ENCODE peak calls at places on chromosomes 12 and 14, in five cellular contexts. One of them, this sample, is unnamed.

GRCh38 chr12:106090586-106091411 is 48.0 kb downstream of the NUAK1 start:
- DNase-seq in mucosa of descending colon: no peak
- DNase-seq in AG10803: peak
- DNase-seq in heart right ventricle: no peak
- DNase-seq in GM12865: no peak
- DNase-seq in this sample: peak

GRCh38 chr14:99194736-99195135 is 77.3 kb downstream of the BCL11B start:
- DNase-seq in GM12865: no peak
- DNase-seq in AG10803: no peak
- DNase-seq in mucosa of descending colon: no peak
- DNase-seq in heart right ventricle: no peak
- DNase-seq in this sample: no peak

GRCh38 chr12:30585877-30586276 is 109.8 kb downstream of the IPO8 start:
- DNase-seq in mucosa of descending colon: no peak
- DNase-seq in GM12865: no peak
- DNase-seq in AG10803: no peak
- DNase-seq in heart right ventricle: no peak
- DNase-seq in this sample: no peak

GRCh38 chr12:82725741-82726140 is 39.0 kb downstream of the TMTC2 start:
- DNase-seq in AG10803: no peak
- DNase-seq in heart right ventricle: no peak
- DNase-seq in GM12865: no peak
- DNase-seq in mucosa of descending colon: no peak
- DNase-seq in this sample: no peak

GRCh38 chr12:87383705-87384104 is 645.5 kb downstream of the C12orf50 start:
- DNase-seq in GM12865: no peak
- DNase-seq in heart right ventricle: no peak
- DNase-seq in mucosa of descending colon: no peak
- DNase-seq in AG10803: no peak
- DNase-seq in this sample: no peak

GRCh38 chr12:57439762-57440266 is 5.2 kb downstream of the INHBC start:
- DNase-seq in heart right ventricle: no peak
- DNase-seq in AG10803: no peak
- DNase-seq in mucosa of descending colon: no peak
- DNase-seq in GM12865: no peak
- DNase-seq in this sample: no peak

GRCh38 chr12:6272300-6273208 is 37.9 kb upstream of the PLEKHG6 start:
- DNase-seq in GM12865: peak
- DNase-seq in mucosa of descending colon: peak
- DNase-seq in AG10803: no peak
- DNase-seq in heart right ventricle: no peak
- DNase-seq in this sample: no peak

GRCh38 chr12:122866379-122866778 is 29.5 kb downstream of the VPS37B start:
- DNase-seq in mucosa of descending colon: peak
- DNase-seq in heart right ventricle: no peak
- DNase-seq in GM12865: no peak
- DNase-seq in AG10803: no peak
- DNase-seq in this sample: no peak

GRCh38 chr12:50621435-50622304 is 116.9 kb downstream of the DIP2B start:
- DNase-seq in AG10803: no peak
- DNase-seq in mucosa of descending colon: peak
- DNase-seq in GM12865: no peak
- DNase-seq in heart right ventricle: no peak
- DNase-seq in this sample: no peak

GRCh38 chr14:62126885-62127478 is 364.8 kb downstream of the SNAPC1 start:
- DNase-seq in GM12865: peak
- DNase-seq in AG10803: peak
- DNase-seq in mucosa of descending colon: no peak
- DNase-seq in heart right ventricle: no peak
- DNase-seq in this sample: peak

GRCh38 chr12:118328486-118329340 is 44.0 kb downstream of the TAOK3 start:
- DNase-seq in mucosa of descending colon: no peak
- DNase-seq in heart right ventricle: no peak
- DNase-seq in AG10803: no peak
- DNase-seq in GM12865: no peak
- DNase-seq in this sample: no peak

GRCh38 chr14:61260939-61261776 is 20.0 kb downstream of the TMEM30B start:
- DNase-seq in AG10803: peak
- DNase-seq in GM12865: no peak
- DNase-seq in heart right ventricle: no peak
- DNase-seq in mucosa of descending colon: no peak
- DNase-seq in this sample: peak

GRCh38 chr14:98171654-98172053 is 1100.3 kb downstream of the BCL11B start:
- DNase-seq in heart right ventricle: no peak
- DNase-seq in AG10803: no peak
- DNase-seq in mucosa of descending colon: no peak
- DNase-seq in GM12865: no peak
- DNase-seq in this sample: no peak

GRCh38 chr12:95836185-95836609 is 22.6 kb upstream of the SNRPF start:
- DNase-seq in heart right ventricle: no peak
- DNase-seq in GM12865: no peak
- DNase-seq in mucosa of descending colon: no peak
- DNase-seq in AG10803: peak
- DNase-seq in this sample: peak

GRCh38 chr12:21296751-21297406 is 37.8 kb downstream of the SLCO1A2 start:
- DNase-seq in mucosa of descending colon: no peak
- DNase-seq in GM12865: peak
- DNase-seq in heart right ventricle: no peak
- DNase-seq in AG10803: peak
- DNase-seq in this sample: peak

GRCh38 chr12:26001530-26001929 is 43.0 kb downstream of the RASSF8 start:
- DNase-seq in GM12865: no peak
- DNase-seq in AG10803: no peak
- DNase-seq in mucosa of descending colon: no peak
- DNase-seq in heart right ventricle: no peak
- DNase-seq in this sample: no peak

GRCh38 chr14:102527255-102528232 is 18.0 kb upstream of the ANKRD9 start:
- DNase-seq in AG10803: no peak
- DNase-seq in GM12865: no peak
- DNase-seq in heart right ventricle: no peak
- DNase-seq in mucosa of descending colon: peak
- DNase-seq in this sample: no peak

GRCh38 chr12:66240106-66240820 is 51.2 kb downstream of the IRAK3 start:
- DNase-seq in mucosa of descending colon: no peak
- DNase-seq in GM12865: no peak
- DNase-seq in AG10803: no peak
- DNase-seq in heart right ventricle: no peak
- DNase-seq in this sample: no peak

GRCh38 chr12:93776581-93777018 is 99.4 kb downstream of the CRADD start:
- DNase-seq in heart right ventricle: no peak
- DNase-seq in GM12865: no peak
- DNase-seq in mucosa of descending colon: no peak
- DNase-seq in AG10803: peak
- DNase-seq in this sample: no peak

GRCh38 chr14:95979339-95980042 is 59.7 kb upstream of the C14orf132 start:
- DNase-seq in AG10803: no peak
- DNase-seq in GM12865: no peak
- DNase-seq in mucosa of descending colon: no peak
- DNase-seq in heart right ventricle: no peak
- DNase-seq in this sample: no peak

GRCh38 chr12:120720234-120720968 is 5.2 kb upstream of the ACADS start:
- DNase-seq in heart right ventricle: no peak
- DNase-seq in AG10803: peak
- DNase-seq in GM12865: no peak
- DNase-seq in mucosa of descending colon: no peak
- DNase-seq in this sample: no peak

GRCh38 chr12:49548822-49549648 is 10.2 kb downstream of the KCNH3 start:
- DNase-seq in AG10803: no peak
- DNase-seq in GM12865: no peak
- DNase-seq in heart right ventricle: peak
- DNase-seq in mucosa of descending colon: no peak
- DNase-seq in this sample: no peak

GRCh38 chr12:130016194-130016593 is 112.4 kb upstream of the TMEM132D start:
- DNase-seq in mucosa of descending colon: no peak
- DNase-seq in heart right ventricle: no peak
- DNase-seq in GM12865: no peak
- DNase-seq in AG10803: no peak
- DNase-seq in this sample: no peak

GRCh38 chr12:89949457-89950195 is 241.0 kb upstream of the ATP2B1 start:
- DNase-seq in mucosa of descending colon: no peak
- DNase-seq in GM12865: peak
- DNase-seq in AG10803: peak
- DNase-seq in heart right ventricle: no peak
- DNase-seq in this sample: peak

GRCh38 chr14:94110552-94111181 is at the start of gene IFI27:
- DNase-seq in GM12865: no peak
- DNase-seq in heart right ventricle: no peak
- DNase-seq in AG10803: peak
- DNase-seq in mucosa of descending colon: peak
- DNase-seq in this sample: no peak

GRCh38 chr14:63992858-63993257 is 140.1 kb downstream of the SYNE2 start:
- DNase-seq in GM12865: no peak
- DNase-seq in mucosa of descending colon: no peak
- DNase-seq in heart right ventricle: no peak
- DNase-seq in AG10803: no peak
- DNase-seq in this sample: no peak

GRCh38 chr12:75969768-75970167 is 61.8 kb downstream of the PHLDA1 start:
- DNase-seq in heart right ventricle: no peak
- DNase-seq in mucosa of descending colon: no peak
- DNase-seq in AG10803: peak
- DNase-seq in GM12865: no peak
- DNase-seq in this sample: no peak
- H3K4me3 ChIP-seq in heart right ventricle: no peak
- H3K4me3 ChIP-seq in mucosa of descending colon: no peak
- H3K4me3 ChIP-seq in AG10803: no peak
- H3K4me3 ChIP-seq in GM12865: no peak
- H3K4me3 ChIP-seq in this sample: no peak

DNA sequence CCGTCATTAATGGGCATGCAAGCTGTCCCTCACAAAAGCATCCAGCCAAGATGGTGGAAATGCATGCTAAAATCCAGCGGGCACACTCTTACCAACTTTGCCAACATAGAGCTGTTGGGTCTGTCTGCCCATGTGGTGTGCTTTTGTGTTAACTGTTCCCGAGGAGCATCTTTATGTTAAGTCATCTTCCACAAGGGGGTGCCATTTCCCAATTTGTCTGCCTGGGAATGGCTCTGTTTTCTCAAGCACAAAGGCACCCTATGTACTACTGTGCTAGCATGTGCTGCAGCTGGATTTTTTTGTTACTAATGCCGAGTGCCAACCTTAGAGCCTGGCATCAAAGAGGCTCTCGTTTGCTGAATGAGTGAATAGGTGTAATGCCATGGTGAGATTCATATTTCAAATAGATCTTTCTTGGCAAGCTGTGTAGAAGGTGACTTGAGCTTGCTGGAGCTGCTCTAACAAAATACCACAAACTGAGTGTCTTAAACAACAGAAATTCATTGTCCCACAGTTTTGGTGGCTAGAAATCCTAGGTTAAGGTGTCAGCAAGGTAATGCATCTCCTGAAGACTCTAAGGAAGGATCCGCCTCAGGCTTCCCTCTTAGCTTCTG is 74.3 kb downstream of the TRHDE start:
- DNase-seq in AG10803: peak
- DNase-seq in mucosa of descending colon: no peak
- DNase-seq in GM12865: peak
- DNase-seq in heart right ventricle: no peak
- DNase-seq in this sample: peak
- TF ChIP-seq CTCF in AG10803: peak
- TF ChIP-seq CTCF in mucosa of descending colon: no peak
- TF ChIP-seq CTCF in GM12865: peak
- TF ChIP-seq CTCF in heart right ventricle: peak
- TF ChIP-seq CTCF in this sample: peak

GRCh38 chr12:20211537-20211936 is 156.8 kb upstream of the PDE3A start:
- DNase-seq in heart right ventricle: no peak
- DNase-seq in AG10803: no peak
- DNase-seq in mucosa of descending colon: no peak
- DNase-seq in GM12865: no peak
- DNase-seq in this sample: no peak
- H3K4me3 ChIP-seq in heart right ventricle: no peak
- H3K4me3 ChIP-seq in AG10803: no peak
- H3K4me3 ChIP-seq in mucosa of descending colon: no peak
- H3K4me3 ChIP-seq in GM12865: no peak
- H3K4me3 ChIP-seq in this sample: no peak

GRCh38 chr12:71731439-71732356 is 23.0 kb upstream of the RAB21 start:
- DNase-seq in mucosa of descending colon: no peak
- DNase-seq in heart right ventricle: no peak
- DNase-seq in GM12865: peak
- DNase-seq in AG10803: peak
- DNase-seq in this sample: no peak
- TF ChIP-seq CTCF in mucosa of descending colon: no peak
- TF ChIP-seq CTCF in heart right ventricle: no peak
- TF ChIP-seq CTCF in GM12865: no peak
- TF ChIP-seq CTCF in AG10803: no peak
- TF ChIP-seq CTCF in this sample: no peak

This sample was measured in HFF-Myc.